ENCODE peak calls at places on chromosomes 7 and 10, in four cellular contexts. K is mucosa of descending colon, T is NCI-H1092, X is progenitor cell of endocrine pancreas. W is an unnamed sample.

GRCh38 chr10:97915761-97916160 is 66.1 kb downstream of the GOLGA7B start:
- DNase-seq in X (no peak), K (no peak), T (no peak), W (no peak)

GRCh38 chr7:29764227-29764626 is 42.1 kb upstream of the WIPF3 start:
- DNase-seq in X (no peak), K (peak), T (no peak), W (no peak)

GRCh38 chr10:42594246-42594650 is 44.1 kb downstream of the ZNF33B start:
- DNase-seq in X (no peak), T (no peak), K (no peak), W (no peak)

GRCh38 chr7:73986158-73986631 is 41.8 kb upstream of the ELN start:
- DNase-seq in X (no peak), T (no peak), K (peak), W (no peak)

GRCh38 chr7:41570766-41571165 is 132.1 kb downstream of the INHBA start:
- DNase-seq in K (no peak), X (no peak), T (no peak), W (no peak)

GRCh38 chr7:102061354-102061945 is 225.2 kb upstream of the SH2B2 start:
- DNase-seq in T (no peak), X (no peak), K (no peak), W (no peak)

GRCh38 chr7:36982749-36983148 is 258.5 kb upstream of the AOAH start:
- DNase-seq in T (no peak), X (no peak), K (no peak), W (no peak)

GRCh38 chr7:128699196-128699712 is 27.2 kb downstream of the GARIN1A start:
- DNase-seq in X (no peak), K (no peak), T (no peak), W (no peak)

GRCh38 chr10:121796342-121796741 is 131.5 kb downstream of the ATE1 start:
- DNase-seq in X (no peak), T (no peak), K (no peak), W (no peak)

GRCh38 chr10:102604379-102604960 is 39.8 kb upstream of the TRIM8 start:
- DNase-seq in T (no peak), K (no peak), X (no peak), W (no peak)

GRCh38 chr7:112887-113286 is 79.5 kb upstream of the FAM20C start:
- DNase-seq in T (no peak), X (no peak), K (no peak), W (no peak)

GRCh38 chr7:70014472-70015232 is 416.4 kb downstream of the AUTS2 start:
- DNase-seq in K (no peak), T (no peak), X (no peak), W (no peak)

GRCh38 chr10:48507933-48508830 is 96.7 kb downstream of the ARHGAP22 start:
- DNase-seq in K (no peak), T (no peak), X (no peak), W (no peak)

GRCh38 chr7:83429493-83429892 is 219.4 kb downstream of the SEMA3E start:
- DNase-seq in X (no peak), T (no peak), K (no peak), W (no peak)

GRCh38 chr10:45410807-45411606 is 37.0 kb downstream of the ALOX5 start:
- DNase-seq in X (no peak), T (no peak), K (no peak), W (no peak)

GRCh38 chr10:120432209-120432608 is 24.8 kb upstream of the PLPP4 start:
- DNase-seq in T (no peak), X (no peak), K (no peak), W (no peak)

GRCh38 chr7:138325434-138325833 is 134.6 kb upstream of the TRIM24 start:
- DNase-seq in K (no peak), X (no peak), T (no peak), W (no peak)

GRCh38 chr10:30821269-30821993 is 191.9 kb upstream of the LYZL2 start:
- DNase-seq in K (no peak), X (no peak), T (no peak), W (no peak)

GRCh38 chr7:91194841-91195240 is 69.4 kb upstream of the FZD1 start:
- DNase-seq in K (no peak), T (no peak), X (no peak), W (no peak)

GRCh38 chr10:13338337-13339128 is 9.6 kb downstream of the SEPHS1 start:
- DNase-seq in K (peak), T (no peak), X (no peak), W (no peak)

GRCh38 chr10:88525371-88526079 is 57.6 kb downstream of the RNLS start:
- DNase-seq in K (no peak), X (no peak), T (no peak), W (no peak)

GRCh38 chr7:151687523-151688235 is 168.0 kb upstream of the RHEB start:
- DNase-seq in K (no peak), X (peak), T (no peak), W (no peak)

GRCh38 chr7:106126170-106126938 is 14.2 kb upstream of the SYPL1 start:
- DNase-seq in X (no peak), K (no peak), T (no peak), W (no peak)

GRCh38 chr10:3295501-3296005 is 123.0 kb upstream of the PITRM1 start:
- DNase-seq in X (no peak), T (no peak), K (no peak), W (no peak)

GRCh38 chr10:4234661-4235060 is 449.7 kb upstream of the KLF6 start:
- DNase-seq in T (no peak), K (no peak), X (no peak), W (peak)

GRCh38 chr7:73718905-73719805 is at the start of gene STX1A:
- DNase-seq in T (peak), X (peak), K (peak), W (peak)

GRCh38 chr10:75417522-75417927 is 13.9 kb upstream of the LRMDA start:
- DNase-seq in X (no peak), K (no peak), T (no peak), W (no peak)

W was measured in central memory CD8-positive, alpha-beta T cell.